ENCODE peak calls at places on chromosomes 11 and 22, in six cellular contexts. L is adipocyte, J is ureter, A is EL, Y is NCI-H2227 treated with DMSO at 0.1 percent for 48 hours, Z is NCI-H1930. D is an unnamed sample.

GRCh38 chr11:18522388-18522787 is 4.4 kb downstream of the TSG101 start:
- DNase-seq in L (no peak), J (no peak), A (no peak), Y (no peak), Z (no peak), D (no peak)

GRCh38 chr22:38766076-38766777 is 10.4 kb upstream of the SUN2 start:
- DNase-seq in L (peak), J (no peak), A (peak), Y (no peak), Z (peak), D (peak)

GRCh38 chr11:46295312-46295995 is 18.0 kb downstream of the CREB3L1 start:
- DNase-seq in L (peak), J (peak), A (peak), Y (peak), Z (peak), D (peak)

GRCh38 chr22:31302021-31302420 is 9.7 kb upstream of the PIK3IP1 start:
- DNase-seq in L (no peak), J (no peak), A (no peak), Y (no peak), Z (no peak), D (no peak)

GRCh38 chr11:57364851-57365660 is 15.9 kb downstream of the PRG3 start:
- DNase-seq in L (no peak), J (no peak), A (no peak), Y (no peak), Z (no peak), D (no peak)

GRCh38 chr11:96642584-96642983 is 252.8 kb downstream of the JRKL start:
- DNase-seq in L (no peak), J (no peak), A (no peak), Y (no peak), Z (no peak), D (no peak)

GRCh38 chr11:47886096-47886495 is 37.9 kb upstream of the NUP160 start:
- DNase-seq in L (peak), J (no peak), A (peak), Y (no peak), Z (no peak), D (no peak)

GRCh38 chr11:86070435-86071056 is 1.7 kb upstream of the PICALM start:
- DNase-seq in L (peak), J (no peak), A (peak), Y (no peak), Z (no peak), D (no peak)

GRCh38 chr22:30575011-30575671 is 676 bp upstream of the GAL3ST1 start:
- DNase-seq in L (no peak), J (peak), A (peak), Y (no peak), Z (peak), D (no peak)

GRCh38 chr11:77396911-77397310 is 77.0 kb downstream of the PAK1 start:
- DNase-seq in L (no peak), J (no peak), A (no peak), Y (no peak), Z (no peak), D (no peak)

GRCh38 chr11:60847906-60848305 is 6.0 kb downstream of the CCDC86 start:
- DNase-seq in L (no peak), J (no peak), A (no peak), Y (no peak), Z (no peak), D (no peak)

GRCh38 chr22:20093437-20093836 is 13.4 kb downstream of the DGCR8 start:
- DNase-seq in L (no peak), J (no peak), A (no peak), Y (no peak), Z (no peak), D (no peak)

GRCh38 chr11:59426361-59427067 is at the start of gene OR5A2:
- DNase-seq in L (no peak), J (no peak), A (no peak), Y (no peak), Z (peak), D (no peak)

GRCh38 chr11:44016129-44016528 is 31.7 kb upstream of the ACCSL start:
- DNase-seq in L (peak), J (peak), A (peak), Y (no peak), Z (no peak), D (no peak)

GRCh38 chr22:19582033-19582693 is 58.0 kb upstream of the CLDN5 start:
- DNase-seq in L (no peak), J (no peak), A (no peak), Y (no peak), Z (no peak), D (no peak)

GRCh38 chr11:63614136-63614664 is at the start of gene PLAAT3:
- DNase-seq in L (peak), J (peak), A (peak), Y (no peak), Z (peak), D (peak)

GRCh38 chr11:115616941-115617340 is 112.7 kb upstream of the CADM1 start:
- DNase-seq in L (peak), J (no peak), A (peak), Y (no peak), Z (no peak), D (no peak)

GRCh38 chr11:66008468-66009101 is 3.2 kb upstream of the CST6 start:
- DNase-seq in L (no peak), J (no peak), A (no peak), Y (no peak), Z (no peak), D (no peak)

GRCh38 chr11:91773090-91773489 is 451.5 kb upstream of the FAT3 start:
- DNase-seq in L (no peak), J (no peak), A (peak), Y (no peak), Z (no peak), D (no peak)

GRCh38 chr11:40133526-40133925 is 1325.9 kb downstream of the LRRC4C start:
- DNase-seq in L (no peak), J (no peak), A (no peak), Y (no peak), Z (no peak), D (no peak)

GRCh38 chr11:57476883-57477506 is 16.7 kb downstream of the RTN4RL2 start:
- DNase-seq in L (peak), J (no peak), A (peak), Y (no peak), Z (no peak), D (peak)

GRCh38 chr22:44659140-44659539 is 42.9 kb upstream of the PRR5 start:
- DNase-seq in L (peak), J (no peak), A (no peak), Y (no peak), Z (no peak), D (no peak)

GRCh38 chr11:97118756-97119155 is 728.9 kb downstream of the JRKL start:
- DNase-seq in L (no peak), J (no peak), A (no peak), Y (no peak), Z (no peak), D (no peak)

GRCh38 chr11:65586676-65587075 is 8.9 kb downstream of the KCNK7 start:
- DNase-seq in L (no peak), J (no peak), A (peak), Y (no peak), Z (no peak), D (no peak)

GRCh38 chr11:120912504-120912903 is 111.4 kb upstream of the TBCEL start:
- DNase-seq in L (peak), J (no peak), A (peak), Y (no peak), Z (no peak), D (no peak)

GRCh38 chr11:125903753-125904659 is at the start of gene DDX25:
- DNase-seq in L (no peak), J (no peak), A (no peak), Y (peak), Z (peak), D (no peak)